ENCODE peak calls at places on chromosomes 3 and 15, in nine cellular contexts. G, I, A, O, P, R, F, Y and N are unnamed samples. For H3K4me1, the result is how much of the 10 kb centered on the place peaks cover.

GRCh38 chr3:59843816-59844215 is 794.0 kb upstream of the CFAP20DC start:
- DNase-seq in R (no peak), A (no peak), Y (no peak), O (no peak), I (no peak), P (no peak), F (no peak), G (no peak), N (no peak)

GRCh38 chr15:50823281-50823680 is 57.8 kb upstream of the SPPL2A start:
- DNase-seq in Y (no peak), P (no peak), O (no peak), G (no peak), R (no peak), F (no peak), A (no peak), I (no peak), N (no peak)

GRCh38 chr15:100934735-100935134 is 15.6 kb downstream of the LRRK1 start:
- DNase-seq in F (no peak), A (no peak), G (no peak), I (no peak), Y (no peak), R (no peak), P (no peak), O (no peak), N (no peak)

GRCh38 chr15:76840830-76841460 is 64.2 kb downstream of the SCAPER start:
- DNase-seq in Y (no peak), A (no peak), G (no peak), R (no peak), I (peak), P (peak), O (no peak), F (peak), N (no peak)

GRCh38 chr3:115800489-115801080 is 177.3 kb downstream of the GAP43 start:
- DNase-seq in Y (no peak), P (no peak), A (no peak), R (no peak), G (no peak), F (peak), O (no peak), I (no peak), N (no peak)

GRCh38 chr15:89196994-89197393 is 24.4 kb downstream of the RLBP1 start:
- DNase-seq in Y (peak), A (no peak), G (no peak), P (peak), R (no peak), O (no peak), F (no peak), I (no peak), N (no peak)

GRCh38 chr3:169173231-169173630 is 490.3 kb downstream of the MECOM start:
- DNase-seq in I (no peak), R (no peak), O (no peak), F (no peak), P (no peak), G (no peak), Y (no peak), A (no peak), N (no peak)

GRCh38 chr3:128217702-128218475 is 64.6 kb downstream of the EEFSEC start:
- DNase-seq in P (peak), R (peak), G (no peak), Y (no peak), I (peak), A (no peak), O (no peak), F (no peak), N (no peak)

GRCh38 chr15:62307551-62307950 is 142.5 kb upstream of the C2CD4B start:
- DNase-seq in P (no peak), I (no peak), A (no peak), R (no peak), G (no peak), Y (no peak), O (no peak), F (no peak), N (no peak)

GRCh38 chr3:99659032-99659431 is 20.6 kb downstream of the COL8A1 start:
- DNase-seq in F (no peak), A (no peak), P (no peak), O (peak), G (no peak), Y (no peak), I (no peak), R (no peak), N (no peak)

GRCh38 chr15:41980654-41981323 is 8.4 kb upstream of the EHD4 start:
- DNase-seq in I (no peak), F (no peak), O (peak), P (no peak), A (no peak), R (no peak), Y (peak), G (no peak), N (peak)

GRCh38 chr3:194462936-194463335 is 23.9 kb downstream of the ATP13A3 start:
- DNase-seq in F (no peak), G (no peak), R (no peak), P (no peak), O (no peak), Y (no peak), A (no peak), I (no peak), N (no peak)

GRCh38 chr15:95520511-95520910 is 810.0 kb upstream of the NR2F2 start:
- DNase-seq in O (no peak), G (no peak), F (no peak), A (no peak), I (no peak), P (no peak), Y (no peak), R (peak), N (no peak)

GRCh38 chr3:42505849-42506410 is 3.5 kb downstream of the VIPR1 start:
- DNase-seq in Y (no peak), G (no peak), I (no peak), R (no peak), O (peak), F (no peak), A (no peak), P (no peak), N (no peak)

GRCh38 chr15:29089731-29090616 is 179.6 kb downstream of the NSMCE3 start:
- DNase-seq in P (no peak), G (no peak), O (peak), Y (no peak), A (no peak), I (no peak), F (no peak), R (no peak), N (no peak)

GRCh38 chr3:49111347-49111746 is 6.8 kb upstream of the QARS1 start:
- DNase-seq in F (no peak), I (no peak), A (no peak), G (no peak), Y (no peak), O (no peak), P (no peak), R (no peak), N (no peak)

GRCh38 chr3:49108346-49108745 is 3.8 kb upstream of the QARS1 start:
- DNase-seq in Y (no peak), O (no peak), F (no peak), A (no peak), I (no peak), P (no peak), R (no peak), G (no peak), N (no peak)

GRCh38 chr3:49110780-49111179 is 6.2 kb upstream of the QARS1 start:
- DNase-seq in P (no peak), F (no peak), R (no peak), A (no peak), I (no peak), Y (no peak), G (no peak), O (no peak), N (no peak)

DNA sequence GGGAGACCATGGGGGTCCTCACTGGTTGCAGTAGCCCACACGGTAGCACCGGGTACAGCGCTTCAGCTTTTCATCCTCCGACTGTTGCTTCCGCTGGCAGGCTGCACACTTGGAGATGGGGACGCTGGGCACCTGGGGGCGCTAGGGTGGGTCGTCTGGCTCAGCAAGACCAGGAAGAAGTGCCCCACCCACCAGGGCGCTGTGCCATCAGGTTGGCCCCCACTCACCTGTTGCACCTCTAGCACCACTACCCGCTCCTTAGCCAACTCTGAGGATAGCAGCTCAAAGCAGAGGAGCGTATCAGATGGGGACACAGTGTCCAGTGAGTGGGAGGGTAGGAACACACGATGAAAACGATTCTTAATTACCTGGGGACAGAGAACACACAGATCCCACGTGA is 7.7 kb upstream of the QARS1 start:
- DNase-seq in I (no peak), Y (no peak), F (no peak), O (no peak), A (no peak), R (no peak), P (no peak), G (no peak), N (no peak)
- TF ChIP-seq EP300 in I (no peak), Y (no peak), F (no peak), O (no peak), A (no peak), R (no peak), P (no peak), G (no peak), N (no peak)

GRCh38 chr3:26271848-26272247 is 350.7 kb upstream of the LRRC3B start:
- DNase-seq in I (no peak), A (no peak), G (no peak), Y (no peak), P (no peak), O (no peak), F (no peak), R (no peak), N (no peak)
- H3K4me1 ChIP-seq in I (under half), A (under half), G (under half), Y (under half), P (under half), O (under half), F (under half), R (under half), N (under half)

GRCh38 chr15:75639191-75639708 is 774 bp downstream of the IMP3 start:
- DNase-seq in A (no peak), Y (no peak), P (no peak), O (no peak), R (no peak), F (no peak), G (no peak), I (no peak), N (no peak)
- TF ChIP-seq EP300 in A (no peak), Y (no peak), P (no peak), O (no peak), R (no peak), F (no peak), G (no peak), I (no peak), N (no peak)

GRCh38 chr15:69810441-69811071 is 287.2 kb downstream of the TLE3 start:
- DNase-seq in A (no peak), O (no peak), R (no peak), P (no peak), I (no peak), G (no peak), F (no peak), Y (no peak), N (no peak)
- H3K4me1 ChIP-seq in A (under half), O (under half), R (under half), P (under half), I (under half), G (under half), F (under half), Y (under half), N (under half)

GRCh38 chr15:82995938-82996337 is 9.9 kb downstream of the RAMAC start:
- DNase-seq in A (no peak), Y (no peak), I (no peak), G (no peak), F (no peak), O (no peak), R (no peak), P (no peak), N (no peak)
- TF ChIP-seq EP300 in A (no peak), Y (no peak), I (no peak), G (no peak), F (no peak), O (no peak), R (no peak), P (no peak), N (no peak)

GRCh38 chr15:85104584-85104983 is 122.9 kb downstream of the PDE8A start:
- DNase-seq in G (no peak), P (no peak), I (no peak), Y (no peak), A (no peak), F (no peak), R (no peak), O (no peak), N (no peak)
- H3K4me1 ChIP-seq in G (under half), P (under half), I (under half), Y (under half), A (under half), F (under half), R (under half), O (under half), N (under half)